ENCODE peak calls at places on chromosomes 4 and X, in eight cellular contexts. E is stimulated activated naive CD4-positive, alpha-beta T cell; L is NCI-H345; V is GM12878; Z is hippocampal formation; P is iPS-NIHi11; C is C1 segment of cervical spinal cord; F is GM13976. D is an unnamed sample.

GRCh38 chr4:72744103-72744725 is 175.2 kb upstream of the ADAMTS3 start:
- DNase-seq in E (no peak), L (no peak), V (no peak), Z (no peak), P (no peak), C (no peak), F (no peak), D (no peak)

GRCh38 chr4:67746797-67747495 is 7.2 kb downstream of the GNRHR start:
- DNase-seq in E (peak; percentile 51), L (peak; percentile 20), V (peak; percentile 13), Z (peak; percentile 56), P (peak; percentile 21), C (no peak), F (peak; percentile 18), D (no peak)

GRCh38 chrX:2705461-2705860 is 14.4 kb downstream of the CD99 start:
- DNase-seq in E (no peak), L (no peak), V (no peak), Z (no peak), P (no peak), C (no peak), F (no peak), D (no peak)

GRCh38 chr4:76950846-76951321 is 1.3 kb downstream of the SEPTIN11 start:
- DNase-seq in E (no peak), L (no peak), V (no peak), Z (no peak), P (peak; percentile 43), C (no peak), F (peak; percentile 18), D (peak; percentile 17)

GRCh38 chr4:101104264-101105052 is 242.9 kb downstream of the PPP3CA start:
- DNase-seq in E (no peak), L (no peak), V (no peak), Z (no peak), P (no peak), C (no peak), F (peak; percentile 10), D (no peak)

GRCh38 chr4:173289351-173289725 is 44.8 kb downstream of the HMGB2 start:
- DNase-seq in E (no peak), L (no peak), V (no peak), Z (no peak), P (no peak), C (no peak), F (no peak), D (no peak)

GRCh38 chr4:152784490-152785195 is 4.9 kb downstream of the ARFIP1 start:
- DNase-seq in E (no peak), L (no peak), V (no peak), Z (no peak), P (peak; percentile 29), C (no peak), F (no peak), D (peak; percentile 44)

GRCh38 chr4:39406763-39407583 is at the start of gene KLB:
- DNase-seq in E (no peak), L (no peak), V (no peak), Z (no peak), P (no peak), C (no peak), F (no peak), D (peak; percentile 16)

GRCh38 chrX:125006704-125007103 is 313.0 kb upstream of the TEX13C start:
- DNase-seq in E (no peak), L (no peak), V (no peak), Z (no peak), P (no peak), C (no peak), F (no peak), D (no peak)

GRCh38 chr4:3293410-3294391 is 880 bp downstream of the RGS12 start:
- DNase-seq in E (peak; percentile 55), L (no peak), V (no peak), Z (no peak), P (no peak), C (no peak), F (peak; percentile 21), D (peak; percentile 63)

GRCh38 chrX:65451663-65452062 is 82.9 kb downstream of the LAS1L start:
- DNase-seq in E (peak; percentile 47), L (peak; percentile 8), V (no peak), Z (no peak), P (peak; percentile 16), C (no peak), F (peak; percentile 46), D (peak; percentile 48)

GRCh38 chrX:8139713-8140112 is 31.4 kb downstream of the VCX2 start:
- DNase-seq in E (no peak), L (no peak), V (no peak), Z (no peak), P (no peak), C (no peak), F (no peak), D (no peak)

GRCh38 chr4:3369781-3370660 is 71.7 kb upstream of the HGFAC start:
- DNase-seq in E (peak; percentile 60), L (peak; percentile 9), V (no peak), Z (peak; percentile 61), P (peak; percentile 68), C (no peak), F (peak; percentile 45), D (no peak)

GRCh38 chr4:114225462-114225861 is 246.0 kb upstream of the ARSJ start:
- DNase-seq in E (no peak), L (no peak), V (no peak), Z (no peak), P (no peak), C (no peak), F (no peak), D (no peak)

GRCh38 chr4:46886711-46887110 is 22.3 kb downstream of the COX7B2 start:
- DNase-seq in E (no peak), L (no peak), V (no peak), Z (no peak), P (no peak), C (no peak), F (no peak), D (peak; percentile 16)

GRCh38 chr4:121791481-121791880 is 9.6 kb upstream of the EXOSC9 start:
- DNase-seq in E (no peak), L (no peak), V (no peak), Z (no peak), P (no peak), C (no peak), F (no peak), D (no peak)

GRCh38 chr4:154308207-154308606 is 183.4 kb downstream of the DCHS2 start:
- DNase-seq in E (no peak), L (no peak), V (no peak), Z (no peak), P (no peak), C (no peak), F (no peak), D (no peak)

GRCh38 chr4:113145519-113146291 is 96.3 kb downstream of the ANK2 start:
- DNase-seq in E (no peak), L (no peak), V (no peak), Z (no peak), P (peak; percentile 60), C (no peak), F (no peak), D (no peak)

GRCh38 chr4:27003602-27004238 is 143.1 kb downstream of the STIM2 start:
- DNase-seq in E (peak; percentile 14), L (no peak), V (no peak), Z (no peak), P (no peak), C (no peak), F (no peak), D (no peak)

GRCh38 chr4:67580577-67580976 is 22.1 kb downstream of the STAP1 start:
- DNase-seq in E (no peak), L (no peak), V (no peak), Z (no peak), P (no peak), C (no peak), F (no peak), D (no peak)

GRCh38 chrX:41542151-41542935 is 95.2 kb downstream of the NYX start:
- DNase-seq in E (no peak), L (no peak), V (no peak), Z (no peak), P (no peak), C (no peak), F (no peak), D (no peak)

GRCh38 chrX:67582436-67582835 is 38.6 kb downstream of the AR start:
- DNase-seq in E (no peak), L (no peak), V (no peak), Z (no peak), P (no peak), C (no peak), F (no peak), D (no peak)

GRCh38 chr4:123699823-123700822 is 303.5 kb downstream of the SPRY1 start:
- DNase-seq in E (no peak), L (no peak), V (no peak), Z (peak; percentile 32), P (no peak), C (peak; percentile 2), F (no peak), D (no peak)

GRCh38 chr4:109671350-109671749 is 31.9 kb downstream of the CASP6 start:
- DNase-seq in E (no peak), L (no peak), V (no peak), Z (no peak), P (no peak), C (no peak), F (no peak), D (no peak)

GRCh38 chr4:915595-915994 is 16.5 kb downstream of the GAK start:
- DNase-seq in E (peak; percentile 37), L (no peak), V (no peak), Z (no peak), P (no peak), C (no peak), F (no peak), D (no peak)

GRCh38 chrX:4710618-4711433 is 997.4 kb upstream of the PRKX start:
- DNase-seq in E (no peak), L (peak; percentile 23), V (peak; percentile 16), Z (no peak), P (no peak), C (no peak), F (no peak), D (peak; percentile 88)

GRCh38 chr4:83569429-83569828 is 33.5 kb downstream of the GPAT3 start:
- DNase-seq in E (no peak), L (no peak), V (no peak), Z (no peak), P (no peak), C (no peak), F (no peak), D (no peak)

GRCh38 chrX:19334945-19335626 is 8.6 kb upstream of the PDHA1 start:
- DNase-seq in E (peak; percentile 14), L (no peak), V (peak; percentile 15), Z (no peak), P (peak; percentile 53), C (no peak), F (peak; percentile 46), D (peak; percentile 90)

GRCh38 chr4:124135409-124135813 is 577.1 kb downstream of the ANKRD50 start:
- DNase-seq in E (no peak), L (no peak), V (no peak), Z (no peak), P (no peak), C (no peak), F (no peak), D (no peak)